ENCODE peak calls at places on chromosomes 7 and 10, in nine cellular contexts. D is endothelial cell, X is MM.1S, J is lung, L is upper lobe of left lung, V is ovary, Y is GM20000, O is tibial artery, M is SK-N-SH. C is an unnamed sample.

GRCh38 chr10:113856563-113856962 is 2.1 kb downstream of the NHLRC2 start:
- DNase-seq in D (no peak), X (no peak), J (no peak), L (no peak), V (no peak), Y (no peak), O (no peak), M (no peak), C (no peak)

GRCh38 chr10:29881336-29881751 is 178.0 kb downstream of the JCAD start:
- DNase-seq in D (no peak), X (no peak), J (no peak), L (no peak), V (no peak), Y (no peak), O (peak), M (no peak), C (no peak)

GRCh38 chr10:76874151-76874550 is 763.5 kb downstream of the KCNMA1 start:
- DNase-seq in D (no peak), X (no peak), J (no peak), L (no peak), V (no peak), Y (no peak), O (peak), M (no peak), C (no peak)

GRCh38 chr10:128879030-128879429 is 588.0 kb upstream of the MGMT start:
- DNase-seq in D (no peak), X (no peak), J (no peak), L (no peak), V (no peak), Y (no peak), O (no peak), M (no peak), C (no peak)

GRCh38 chr7:106895246-106895864 is 30.3 kb downstream of the PIK3CG start:
- DNase-seq in D (no peak), X (peak), J (no peak), L (peak), V (no peak), Y (peak), O (no peak), M (no peak), C (no peak)

GRCh38 chr10:107264742-107265141 is 100.2 kb upstream of the SORCS1 start:
- DNase-seq in D (no peak), X (no peak), J (no peak), L (no peak), V (no peak), Y (no peak), O (no peak), M (peak), C (no peak)

GRCh38 chr10:58013406-58013805 is 254.3 kb downstream of the IPMK start:
- DNase-seq in D (no peak), X (no peak), J (no peak), L (no peak), V (no peak), Y (no peak), O (no peak), M (no peak), C (no peak)

GRCh38 chr7:117472335-117472734 is 7.5 kb upstream of the CFTR start:
- DNase-seq in D (no peak), X (no peak), J (no peak), L (no peak), V (no peak), Y (no peak), O (no peak), M (no peak), C (no peak)

GRCh38 chr7:134031835-134032617 is 95.1 kb upstream of the LRGUK start:
- DNase-seq in D (no peak), X (no peak), J (no peak), L (no peak), V (no peak), Y (no peak), O (no peak), M (no peak), C (no peak)

GRCh38 chr10:43252166-43252784 is 14.6 kb downstream of the RASGEF1A start:
- DNase-seq in D (no peak), X (no peak), J (no peak), L (peak), V (peak), Y (no peak), O (peak), M (no peak), C (peak)

GRCh38 chr10:86768431-86768830 is 12.0 kb downstream of the BMPR1A start:
- DNase-seq in D (no peak), X (no peak), J (no peak), L (no peak), V (no peak), Y (no peak), O (no peak), M (no peak), C (no peak)

GRCh38 chr7:104946338-104946737 is 67.7 kb upstream of the KMT2E start:
- DNase-seq in D (no peak), X (no peak), J (no peak), L (no peak), V (no peak), Y (no peak), O (no peak), M (no peak), C (no peak)

GRCh38 chr7:1883834-1884582 is 213.9 kb downstream of the ELFN1 start:
- DNase-seq in D (no peak), X (no peak), J (no peak), L (peak), V (no peak), Y (no peak), O (no peak), M (no peak), C (no peak)
- TF ChIP-seq CTCF in D (no peak), X (no peak), J (no peak), L (no peak), V (no peak), Y (no peak), O (no peak), M (peak), C (peak)

DNA sequence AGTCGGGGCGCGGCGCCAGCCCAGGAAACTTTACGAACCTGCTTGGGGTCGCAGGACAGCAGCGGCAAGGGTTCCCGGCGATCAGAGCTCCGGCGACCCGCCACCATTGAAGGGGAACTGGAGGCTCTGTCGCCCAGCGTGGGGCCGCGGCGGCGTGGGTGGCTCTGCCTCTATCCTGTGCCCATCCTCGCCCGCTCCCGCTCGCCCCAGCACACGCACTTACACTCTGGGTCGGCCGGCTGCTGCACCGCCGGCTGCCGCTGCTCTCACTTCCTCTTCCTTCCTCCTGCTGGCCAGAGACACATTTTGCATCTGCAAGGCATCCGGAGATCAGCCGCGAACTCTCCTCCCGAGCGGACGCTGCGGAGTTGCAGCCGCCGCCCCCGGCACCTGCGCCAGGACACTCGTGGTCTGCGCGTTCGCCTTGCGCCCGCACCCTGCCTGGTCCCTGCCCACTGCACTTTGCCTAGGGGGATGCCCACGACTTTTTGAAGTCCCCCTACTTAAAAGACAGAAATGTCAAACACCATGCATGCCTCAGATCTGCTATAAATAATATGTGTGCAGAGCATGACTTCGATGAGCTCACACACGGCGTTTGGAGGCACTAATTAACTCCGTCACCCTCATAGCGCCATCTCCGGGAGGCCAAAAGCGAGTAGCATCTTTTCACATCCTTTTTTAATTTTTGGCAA is at the start of gene ELMO1:
- DNase-seq in D (peak), X (peak), J (peak), L (peak), V (peak), Y (peak), O (peak), M (peak), C (peak)
- TF ChIP-seq CTCF in D (peak), X (peak), J (peak), L (peak), V (peak), Y (no peak), O (peak), M (no peak), C (peak)

GRCh38 chr10:61871487-61871886 is 30.0 kb upstream of the ARID5B start:
- DNase-seq in D (no peak), X (no peak), J (no peak), L (no peak), V (no peak), Y (no peak), O (no peak), M (no peak), C (no peak)
- TF ChIP-seq CTCF in D (no peak), X (no peak), J (no peak), L (no peak), V (no peak), Y (no peak), O (no peak), M (no peak), C (no peak)

GRCh38 chr10:26573674-26574073 is 123.8 kb upstream of the PDSS1 start:
- DNase-seq in D (no peak), X (no peak), J (no peak), L (no peak), V (no peak), Y (no peak), O (no peak), M (no peak), C (no peak)
- TF ChIP-seq CTCF in D (peak), X (no peak), J (no peak), L (no peak), V (no peak), Y (no peak), O (no peak), M (no peak), C (peak)

GRCh38 chr7:1336509-1336908 is 103.8 kb downstream of the UNCX start:
- DNase-seq in D (no peak), X (no peak), J (no peak), L (no peak), V (no peak), Y (no peak), O (no peak), M (no peak), C (no peak)
- TF ChIP-seq CTCF in D (no peak), X (no peak), J (no peak), L (no peak), V (no peak), Y (no peak), O (no peak), M (no peak), C (no peak)